ENCODE peak calls at places on chromosomes 5 and 9, in six cellular contexts. K is A549, Q is IMR-90, O is K562, U is HepG2, B is GM12878. P is an unnamed sample.

GRCh38 chr5:175609504-175609903 is 48.4 kb upstream of the HRH2 start:
- DNase-seq in K (no peak), Q (no peak), O (no peak), U (no peak), B (no peak), P (no peak)

GRCh38 chr9:32419921-32420320 is 35.5 kb downstream of the ACO1 start:
- DNase-seq in K (no peak), Q (peak), O (no peak), U (no peak), B (no peak), P (no peak)

GRCh38 chr5:68320094-68320986 is 104.8 kb downstream of the PIK3R1 start:
- DNase-seq in K (peak), Q (no peak), O (peak), U (peak), B (no peak), P (no peak)

GRCh38 chr5:158802941-158803341 is 296.8 kb downstream of the EBF1 start:
- DNase-seq in K (no peak), Q (peak), O (no peak), U (no peak), B (no peak), P (no peak)

GRCh38 chr5:124738751-124739559 is 7.5 kb downstream of the ZNF608 start:
- DNase-seq in K (no peak), Q (no peak), O (no peak), U (no peak), B (no peak), P (no peak)

GRCh38 chr5:180026725-180027448 is 44.7 kb downstream of the RNF130 start:
- DNase-seq in K (no peak), Q (no peak), O (no peak), U (no peak), B (no peak), P (no peak)

GRCh38 chr5:132764671-132765070 is 12.4 kb downstream of the SEPTIN8 start:
- DNase-seq in K (no peak), Q (no peak), O (no peak), U (no peak), B (no peak), P (no peak)

GRCh38 chr9:113720495-113720894 is 155.6 kb upstream of the ZNF618 start:
- DNase-seq in K (no peak), Q (no peak), O (no peak), U (no peak), B (no peak), P (no peak)

GRCh38 chr9:93683331-93684134 is 107.1 kb downstream of the PHF2 start:
- DNase-seq in K (no peak), Q (no peak), O (no peak), U (no peak), B (no peak), P (peak)

GRCh38 chr9:126522957-126523356 is 90.8 kb upstream of the LMX1B start:
- DNase-seq in K (no peak), Q (no peak), O (no peak), U (no peak), B (no peak), P (no peak)

GRCh38 chr9:81080900-81081299 is 608.4 kb downstream of the TLE1 start:
- DNase-seq in K (no peak), Q (no peak), O (no peak), U (no peak), B (no peak), P (no peak)

GRCh38 chr9:118367383-118367782 is 663.2 kb downstream of the TLR4 start:
- DNase-seq in K (no peak), Q (no peak), O (no peak), U (no peak), B (peak), P (no peak)

GRCh38 chr5:142597546-142598337 is 88.1 kb downstream of the FGF1 start:
- DNase-seq in K (peak), Q (peak), O (peak), U (peak), B (no peak), P (peak)

GRCh38 chr9:33835625-33836260 is 18.8 kb downstream of the UBE2R2 start:
- DNase-seq in K (no peak), Q (no peak), O (no peak), U (no peak), B (no peak), P (no peak)

GRCh38 chr9:105693435-105694275 is 686 bp upstream of the TMEM38B start:
- DNase-seq in K (no peak), Q (peak), O (no peak), U (no peak), B (no peak), P (no peak)

GRCh38 chr5:111461261-111461671 is 51.1 kb downstream of the STARD4 start:
- DNase-seq in K (peak), Q (peak), O (no peak), U (no peak), B (no peak), P (peak)

GRCh38 chr5:87829214-87829551 is 416.5 kb upstream of the CCNH start:
- DNase-seq in K (peak), Q (no peak), O (no peak), U (peak), B (no peak), P (no peak)

GRCh38 chr5:159678800-159679392 is 237.4 kb upstream of the ADRA1B start:
- DNase-seq in K (no peak), Q (no peak), O (no peak), U (no peak), B (no peak), P (no peak)

GRCh38 chr9:95725045-95725444 is 150.4 kb upstream of the ERCC6L2 start:
- DNase-seq in K (no peak), Q (no peak), O (no peak), U (peak), B (no peak), P (no peak)

GRCh38 chr9:37971691-37972090 is 67.8 kb upstream of the SLC25A51 start:
- DNase-seq in K (no peak), Q (no peak), O (no peak), U (no peak), B (no peak), P (no peak)

GRCh38 chr9:92644278-92644677 is 25.7 kb downstream of the IPPK start:
- DNase-seq in K (no peak), Q (no peak), O (no peak), U (no peak), B (no peak), P (no peak)

GRCh38 chr9:70412678-70413426 is 1.6 kb downstream of the KLF9 start:
- DNase-seq in K (peak), Q (peak), O (peak), U (peak), B (no peak), P (no peak)

GRCh38 chr9:21160178-21160577 is 6.3 kb downstream of the IFNA21 start:
- DNase-seq in K (no peak), Q (no peak), O (no peak), U (no peak), B (peak), P (no peak)

GRCh38 chr5:140868721-140869554 is at the start of gene PCDHA11:
- DNase-seq in K (peak), Q (no peak), O (peak), U (peak), B (no peak), P (peak)

GRCh38 chr5:151195622-151196021 is 28.3 kb downstream of the CCDC69 start:
- DNase-seq in K (no peak), Q (no peak), O (no peak), U (no peak), B (no peak), P (no peak)

GRCh38 chr5:125634242-125634835 is 788.9 kb upstream of the GRAMD2B start:
- DNase-seq in K (no peak), Q (no peak), O (no peak), U (no peak), B (no peak), P (no peak)

GRCh38 chr5:156103116-156103860 is 223.7 kb upstream of the SGCD start:
- DNase-seq in K (peak), Q (no peak), O (no peak), U (no peak), B (no peak), P (no peak)

GRCh38 chr5:158285771-158286170 is 426.8 kb upstream of the CLINT1 start:
- DNase-seq in K (no peak), Q (no peak), O (no peak), U (no peak), B (no peak), P (no peak)

GRCh38 chr5:153562189-153562588 is 71.7 kb downstream of the GRIA1 start:
- DNase-seq in K (no peak), Q (peak), O (no peak), U (no peak), B (no peak), P (no peak)

GRCh38 chr9:127244609-127245601 is 19.7 kb upstream of the GARNL3 start:
- DNase-seq in K (peak), Q (peak), O (peak), U (peak), B (no peak), P (peak)

GRCh38 chr9:106958955-106959657 is 96.1 kb downstream of the ZNF462 start:
- DNase-seq in K (no peak), Q (peak), O (no peak), U (no peak), B (no peak), P (no peak)

GRCh38 chr5:151127926-151128325 is 29.7 kb downstream of the ANXA6 start:
- DNase-seq in K (no peak), Q (no peak), O (no peak), U (no peak), B (no peak), P (no peak)

GRCh38 chr5:75509956-75510355 is 1.5 kb downstream of the CERT1 start:
- DNase-seq in K (peak), Q (peak), O (no peak), U (peak), B (no peak), P (peak)

GRCh38 chr5:127957183-127957582 is 126.4 kb upstream of the SLC12A2 start:
- DNase-seq in K (peak), Q (peak), O (no peak), U (peak), B (no peak), P (no peak)

GRCh38 chr9:91930475-91930874 is 19.6 kb downstream of the ROR2 start:
- DNase-seq in K (peak), Q (peak), O (no peak), U (no peak), B (no peak), P (no peak)

GRCh38 chr5:54656261-54656728 is 138.7 kb downstream of the SNX18 start:
- DNase-seq in K (no peak), Q (no peak), O (no peak), U (no peak), B (no peak), P (no peak)

GRCh38 chr5:10467281-10468198 is 25.9 kb downstream of the ROPN1L start:
- DNase-seq in K (no peak), Q (peak), O (no peak), U (no peak), B (no peak), P (no peak)

GRCh38 chr9:93116049-93116961 is 17.7 kb downstream of the NINJ1 start:
- DNase-seq in K (peak), Q (peak), O (no peak), U (peak), B (no peak), P (no peak)

GRCh38 chr5:132211787-132212186 is 15.9 kb downstream of the P4HA2 start:
- DNase-seq in K (no peak), Q (no peak), O (no peak), U (no peak), B (no peak), P (no peak)

DNA sequence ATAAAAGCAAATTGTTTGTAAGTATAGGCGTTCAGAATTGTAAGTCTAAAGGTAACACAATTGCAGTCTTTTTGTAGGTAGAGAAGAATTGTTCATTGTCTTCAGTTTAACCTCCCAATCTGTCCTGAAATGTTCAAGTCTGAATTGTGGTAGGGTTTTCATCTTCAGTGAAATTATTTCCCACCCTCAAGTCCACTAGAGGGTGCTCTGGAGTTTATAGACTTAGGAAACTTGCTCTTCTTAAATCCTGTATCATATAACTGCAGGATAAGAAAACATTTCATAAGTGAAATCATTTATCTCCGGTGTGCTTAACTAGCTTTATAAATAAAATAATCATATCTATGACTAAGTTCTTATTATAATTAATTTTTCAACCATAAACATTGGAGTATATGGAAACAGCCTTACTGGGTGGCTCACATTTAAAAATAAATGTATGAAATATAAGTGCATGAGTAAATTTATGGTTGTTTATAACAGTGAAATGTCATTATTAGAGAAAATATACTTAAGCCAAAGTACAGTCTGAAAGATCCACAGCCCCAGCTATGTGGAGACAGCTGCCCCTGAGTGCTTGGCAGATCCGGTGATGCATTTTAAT is 182.4 kb upstream of the OTULINL start:
- DNase-seq in K (peak), Q (peak), O (peak), U (peak), B (no peak), P (peak)
- TF ChIP-seq BHLHE40 in K (no peak), Q (no peak), O (no peak), U (no peak), B (no peak), P (no peak)

GRCh38 chr9:108665856-108666784 is 189.7 kb downstream of the ACTL7B start:
- DNase-seq in K (no peak), Q (peak), O (no peak), U (peak), B (no peak), P (no peak)

GRCh38 chr9:108664309-108665255 is 191.2 kb downstream of the ACTL7B start:
- DNase-seq in K (no peak), Q (no peak), O (no peak), U (no peak), B (no peak), P (no peak)

GRCh38 chr9:108662935-108663334 is 192.9 kb downstream of the ACTL7B start:
- DNase-seq in K (no peak), Q (no peak), O (no peak), U (no peak), B (no peak), P (no peak)

GRCh38 chr9:108662090-108662875 is 193.5 kb downstream of the ACTL7B start:
- DNase-seq in K (no peak), Q (no peak), O (no peak), U (no peak), B (no peak), P (no peak)

GRCh38 chr9:108663381-108663876 is 192.4 kb downstream of the ACTL7B start:
- DNase-seq in K (no peak), Q (no peak), O (no peak), U (no peak), B (no peak), P (no peak)
- TF ChIP-seq BHLHE40 in K (no peak), Q (no peak), O (no peak), U (no peak), B (no peak), P (no peak)

GRCh38 chr9:36078047-36078446 is 41.3 kb downstream of the RECK start:
- DNase-seq in K (no peak), Q (no peak), O (no peak), U (no peak), B (no peak), P (no peak)

GRCh38 chr9:36080519-36080918 is 43.8 kb downstream of the RECK start:
- DNase-seq in K (no peak), Q (no peak), O (no peak), U (no peak), B (no peak), P (no peak)

GRCh38 chr9:36074055-36074454 is 37.3 kb downstream of the RECK start:
- DNase-seq in K (no peak), Q (no peak), O (no peak), U (peak), B (no peak), P (no peak)

GRCh38 chr9:36074870-36075532 is 38.3 kb downstream of the RECK start:
- DNase-seq in K (peak), Q (peak), O (no peak), U (peak), B (no peak), P (no peak)
- TF ChIP-seq BHLHE40 in K (no peak), Q (no peak), O (no peak), U (no peak), B (no peak), P (no peak)

GRCh38 chr9:11199335-11199734 is 586.5 kb upstream of the PTPRD start:
- DNase-seq in K (no peak), Q (no peak), O (no peak), U (no peak), B (no peak), P (no peak)
- TF ChIP-seq BHLHE40 in K (no peak), Q (no peak), O (no peak), U (no peak), B (no peak), P (no peak)

GRCh38 chr5:2780421-2781171 is 29.1 kb upstream of the IRX2 start:
- DNase-seq in K (no peak), Q (no peak), O (no peak), U (no peak), B (no peak), P (no peak)
- TF ChIP-seq BHLHE40 in K (no peak), Q (no peak), O (no peak), U (no peak), B (no peak), P (no peak)